ENCODE peak calls at places on chromosome 22, in seven cellular contexts. H, W, E, U, V, K and M are unnamed samples.

GRCh38 chr22:43553451-43554258 is 141.8 kb downstream of the MPPED1 start:
- DNase-seq in H (no peak), W (no peak), E (no peak), U (no peak), V (peak), K (no peak), M (no peak)

GRCh38 chr22:37337204-37337943 is 55.1 kb downstream of the CYTH4 start:
- DNase-seq in H (no peak), W (no peak), E (peak), U (peak), V (no peak), K (no peak), M (no peak)

GRCh38 chr22:19446603-19447387 is 716 bp downstream of the C22orf39 start:
- DNase-seq in H (peak), W (no peak), E (no peak), U (peak), V (no peak), K (peak), M (peak)

GRCh38 chr22:33335611-33336279 is 277.6 kb upstream of the SYN3 start:
- DNase-seq in H (no peak), W (no peak), E (no peak), U (no peak), V (no peak), K (no peak), M (no peak)

GRCh38 chr22:49657275-49657973 is 170.2 kb downstream of the BRD1 start:
- DNase-seq in H (peak), W (peak), E (no peak), U (no peak), V (no peak), K (no peak), M (peak)

GRCh38 chr22:43230983-43231723 is 44.2 kb upstream of the TTLL12 start:
- DNase-seq in H (peak), W (peak), E (peak), U (peak), V (no peak), K (peak), M (peak)

GRCh38 chr22:49381595-49382450 is 445.9 kb downstream of the BRD1 start:
- DNase-seq in H (no peak), W (peak), E (no peak), U (no peak), V (no peak), K (no peak), M (no peak)

GRCh38 chr22:35631597-35631996 is 14.5 kb upstream of the MB start:
- DNase-seq in H (peak), W (no peak), E (peak), U (no peak), V (no peak), K (no peak), M (peak)

DNA sequence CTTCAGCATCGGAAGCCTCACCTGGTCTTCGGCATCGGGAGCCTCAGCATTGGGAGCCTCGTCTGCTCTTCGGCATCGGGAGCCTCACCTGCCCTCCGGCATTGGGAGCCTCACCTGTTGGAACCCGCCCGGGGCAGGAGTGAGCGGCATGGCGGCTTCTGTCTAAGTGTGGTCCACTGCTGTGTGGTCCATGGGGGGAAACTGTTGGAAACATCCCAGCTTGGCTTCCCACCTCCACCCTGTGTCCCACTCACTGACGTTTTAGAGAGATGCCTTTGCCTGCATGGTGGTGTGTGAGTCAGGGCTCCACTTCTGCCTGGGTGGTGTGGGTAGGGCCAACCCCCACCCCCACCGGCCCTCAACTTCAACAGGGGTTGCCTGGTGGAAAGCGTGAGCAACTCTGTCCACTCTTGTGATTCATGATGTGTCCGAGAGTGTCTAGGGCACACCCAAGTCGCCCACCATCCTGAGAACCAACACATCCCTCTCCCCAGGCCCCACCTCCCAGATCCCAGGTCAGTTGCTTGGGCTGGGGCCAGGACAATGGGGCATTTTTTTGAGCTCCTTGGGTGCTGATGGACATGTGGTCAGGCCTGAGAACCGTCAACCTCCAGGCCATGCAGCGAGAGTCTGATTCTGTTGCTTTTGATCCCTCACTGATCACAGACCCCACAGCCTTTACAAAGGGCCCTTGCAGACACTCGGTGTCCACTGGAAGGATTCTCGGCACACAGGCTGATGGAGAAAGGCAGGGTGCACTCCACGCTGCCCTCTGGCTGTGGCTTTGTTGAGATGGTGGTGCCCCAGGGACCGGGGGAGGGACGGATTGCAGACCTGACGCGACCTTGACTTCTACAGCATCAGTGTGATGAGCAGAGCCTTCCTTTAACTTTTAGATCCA is 406.7 kb downstream of the TBC1D22A start:
- DNase-seq in H (no peak), W (no peak), E (no peak), U (peak), V (peak), K (no peak), M (peak)
- TF ChIP-seq CTCF in H (peak), W (no peak), E (peak), U (peak), V (no peak), K (no peak), M (no peak)

DNA sequence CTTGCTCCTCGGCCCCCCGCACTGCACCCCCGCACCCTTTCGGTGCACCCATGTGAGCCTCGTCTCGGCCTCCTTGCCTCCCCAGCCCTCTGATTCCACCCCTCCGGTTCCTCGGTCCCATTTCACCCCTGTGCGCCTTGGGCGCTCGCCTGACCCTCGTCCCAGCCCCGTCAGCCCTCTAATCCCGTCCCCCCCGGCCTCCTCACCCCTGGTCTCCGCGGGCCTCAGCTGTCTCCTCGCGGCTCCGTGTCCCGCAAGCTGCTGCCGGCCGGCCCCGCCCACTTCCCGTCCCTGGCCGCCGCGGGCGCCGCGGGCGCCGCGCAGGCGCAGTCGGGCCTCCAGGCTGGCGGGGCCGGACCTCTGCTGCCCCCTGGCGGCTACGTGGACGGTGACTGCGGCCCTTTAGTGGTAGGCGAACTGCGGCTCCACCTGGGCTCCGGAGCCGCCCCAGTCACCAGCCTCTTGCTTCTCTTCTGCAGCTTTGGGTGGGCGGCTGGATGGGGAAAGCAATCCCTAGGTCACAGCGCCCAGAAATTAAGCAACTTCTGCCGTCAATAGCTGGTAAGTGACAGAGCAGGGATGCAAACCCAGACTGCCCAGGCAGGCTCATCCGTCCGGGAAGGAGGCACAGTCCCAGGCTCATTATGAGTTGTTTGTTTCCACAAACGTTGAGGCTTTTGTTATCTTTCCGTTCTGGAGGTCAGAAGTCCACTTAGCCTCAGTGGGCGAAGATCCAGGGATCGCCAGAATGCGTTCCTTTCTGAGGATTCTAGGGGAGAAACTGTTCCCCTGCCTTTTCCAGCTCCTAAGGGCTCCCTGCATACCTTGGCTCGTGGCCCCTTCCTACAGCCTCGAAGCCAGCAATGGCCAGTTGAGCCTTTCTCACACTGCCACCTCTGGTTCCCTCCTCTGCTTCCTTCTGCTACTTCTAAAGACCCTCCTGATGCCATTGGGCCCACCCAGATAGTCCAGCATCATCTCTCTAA is at the start of gene PPM1F:
- DNase-seq in H (peak), W (peak), E (peak), U (peak), V (peak), K (peak), M (peak)
- TF ChIP-seq CTCF in H (peak), W (peak), E (peak), U (peak), V (peak), K (peak), M (peak)

GRCh38 chr22:39308614-39309363 is 10.6 kb downstream of the RPL3 start:
- DNase-seq in H (no peak), W (peak), E (peak), U (peak), V (peak), K (peak), M (no peak)
- TF ChIP-seq CTCF in H (no peak), W (no peak), E (no peak), U (peak), V (no peak), K (no peak), M (no peak)

GRCh38 chr22:29726512-29727247 is 6.9 kb downstream of the CABP7 start:
- DNase-seq in H (no peak), W (no peak), E (peak), U (peak), V (no peak), K (no peak), M (no peak)
- TF ChIP-seq CTCF in H (no peak), W (no peak), E (no peak), U (no peak), V (no peak), K (no peak), M (no peak)

GRCh38 chr22:47209547-47210023 is 447.1 kb downstream of the TBC1D22A start:
- DNase-seq in H (no peak), W (peak), E (no peak), U (no peak), V (peak), K (no peak), M (no peak)

GRCh38 chr22:47210112-47210657 is 447.7 kb downstream of the TBC1D22A start:
- DNase-seq in H (no peak), W (peak), E (no peak), U (no peak), V (no peak), K (no peak), M (no peak)

GRCh38 chr22:47210686-47211085 is 448.2 kb downstream of the TBC1D22A start:
- DNase-seq in H (no peak), W (peak), E (no peak), U (no peak), V (no peak), K (no peak), M (no peak)

GRCh38 chr22:47215851-47216250 is 453.4 kb downstream of the TBC1D22A start:
- DNase-seq in H (no peak), W (no peak), E (no peak), U (no peak), V (no peak), K (no peak), M (no peak)

GRCh38 chr22:47213571-47214230 is 451.3 kb downstream of the TBC1D22A start:
- DNase-seq in H (peak), W (peak), E (no peak), U (no peak), V (no peak), K (peak), M (peak)
- TF ChIP-seq CTCF in H (peak), W (peak), E (peak), U (peak), V (peak), K (peak), M (peak)